ENCODE peak calls at places on chromosomes 2 and 18, in five cellular contexts. R, Q, Y, O and I are unnamed samples.

GRCh38 chr2:53220969-53221368 is 546.6 kb upstream of the CHAC2 start:
- DNase-seq in R (no peak), Y (no peak), O (no peak), Q (no peak), I (no peak)

GRCh38 chr2:16113568-16114549 is 173.5 kb downstream of the MYCN start:
- DNase-seq in O (no peak), Q (no peak), Y (no peak), R (no peak), I (no peak)

GRCh38 chr2:224325941-224326340 is 76.0 kb downstream of the FAM124B start:
- DNase-seq in O (no peak), R (no peak), Y (no peak), Q (no peak), I (no peak)

GRCh38 chr2:100392715-100393114 is 24.8 kb downstream of the CHST10 start:
- DNase-seq in Q (no peak), R (peak; percentile 35), Y (no peak), O (no peak), I (no peak)

GRCh38 chr2:58447586-58447985 is 206.5 kb upstream of the FANCL start:
- DNase-seq in O (peak; percentile 73), Y (no peak), Q (no peak), R (no peak), I (no peak)

GRCh38 chr2:119431155-119431975 is at the start of gene TMEM37:
- DNase-seq in O (peak; percentile 48), Q (peak; percentile 9), R (peak; percentile 83), Y (peak; percentile 54), I (peak; percentile 72)

GRCh38 chr2:43472527-43473194 is 123.2 kb downstream of the THADA start:
- DNase-seq in Y (no peak), O (peak; percentile 67), R (no peak), Q (no peak), I (no peak)

GRCh38 chr2:150387586-150388288 is 99.7 kb downstream of the RND3 start:
- DNase-seq in Y (no peak), Q (no peak), R (no peak), O (no peak), I (no peak)

GRCh38 chr2:158204741-158205165 is 103.1 kb downstream of the UPP2 start:
- DNase-seq in R (no peak), O (no peak), Y (no peak), Q (no peak), I (no peak)

GRCh38 chr2:237122214-237122666 is 36.6 kb downstream of the COPS8 start:
- DNase-seq in Y (peak; percentile 65), Q (peak; percentile 13), O (peak; percentile 69), R (peak; percentile 81), I (peak; percentile 18)

GRCh38 chr18:79510046-79510685 is 114.4 kb downstream of the NFATC1 start:
- DNase-seq in Y (peak; percentile 3), O (no peak), Q (no peak), R (peak; percentile 51), I (no peak)

GRCh38 chr2:195595825-195596224 is 61.2 kb upstream of the SLC39A10 start:
- DNase-seq in Y (no peak), R (no peak), O (no peak), Q (no peak), I (no peak)

GRCh38 chr2:71858056-71858455 is 289.6 kb downstream of the CYP26B1 start:
- DNase-seq in Q (no peak), R (no peak), Y (no peak), O (no peak), I (no peak)

GRCh38 chr2:12326449-12327190 is 390.1 kb upstream of the TRIB2 start:
- DNase-seq in R (no peak), Y (no peak), Q (peak; percentile 10), O (no peak), I (peak; percentile 9)

GRCh38 chr2:15271941-15272340 is 289.2 kb downstream of the NBAS start:
- DNase-seq in Q (no peak), Y (no peak), R (no peak), O (no peak), I (no peak)

GRCh38 chr2:217711236-217711635 is 291.6 kb downstream of the TNS1 start:
- DNase-seq in R (no peak), Q (no peak), O (no peak), Y (no peak), I (no peak)

GRCh38 chr2:36509077-36509476 is 88.9 kb downstream of the FEZ2 start:
- DNase-seq in Y (no peak), O (no peak), R (no peak), Q (no peak), I (no peak)
- H3K4me3 ChIP-seq in Y (no peak overlapping the region), O (no peak overlapping the region), R (no peak overlapping the region), Q (no peak overlapping the region), I (no peak overlapping the region)

GRCh38 chr2:172467382-172467781 is 40.0 kb downstream of the ITGA6 start:
- DNase-seq in Q (no peak), O (no peak), R (no peak), Y (no peak), I (no peak)
- TF ChIP-seq CTCF in Q (no peak), O (peak; percentile 15), R (no peak), Y (no peak), I (peak; percentile 43)

GRCh38 chr2:160920791-160921303 is 239.4 kb upstream of the TANK start:
- DNase-seq in R (peak; percentile 63), Y (peak; percentile 79), O (no peak), Q (no peak), I (no peak)
- H3K4me3 ChIP-seq in R (no peak overlapping the region), Y (no peak overlapping the region), O (no peak overlapping the region), Q (no peak overlapping the region), I (no peak overlapping the region)

DNA sequence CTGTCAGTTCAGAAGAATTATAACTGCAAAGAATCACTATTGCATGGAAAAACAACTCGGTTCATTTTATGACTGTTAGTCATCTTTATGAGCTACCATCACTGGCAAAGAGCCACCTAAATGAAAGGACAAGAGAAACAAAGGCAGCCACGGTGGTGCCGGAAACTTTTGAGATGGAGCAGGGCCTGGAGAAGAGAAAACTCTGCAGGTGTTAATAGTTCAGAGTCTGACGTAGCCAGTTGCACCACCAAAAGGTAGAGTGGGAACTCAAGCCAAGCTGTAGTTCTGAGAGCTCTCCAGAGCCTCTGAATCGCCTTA is 110.9 kb downstream of the FTCDNL1 start:
- DNase-seq in Q (no peak), O (no peak), Y (no peak), R (no peak), I (no peak)
- TF ChIP-seq CTCF in Q (peak; percentile 42), O (no peak), Y (no peak), R (no peak), I (no peak)

GRCh38 chr18:61554117-61554776 is 221.0 kb downstream of the CDH20 start:
- DNase-seq in Y (no peak), R (no peak), Q (peak; percentile 6), O (no peak), I (no peak)
- H3K4me3 ChIP-seq in Y (no peak overlapping the region), R (no peak overlapping the region), Q (peak overlapping the region; percentile 42), O (peak overlapping the region; percentile 8), I (no peak overlapping the region)